ENCODE peak calls at places on chromosomes 11 and 22, in five cellular contexts. P is A673, A is DND-41, F is esophagus muscularis mucosa, W is OCI-LY7. T is an unnamed sample.

GRCh38 chr22:20008221-20008995 is 8.2 kb downstream of the ARVCF start:
- DNase-seq in A (no peak), P (no peak), F (no peak), W (no peak), T (peak; percentile 23)

GRCh38 chr11:88367310-88367709 is 29.8 kb upstream of the CTSC start:
- DNase-seq in A (peak; percentile 73), W (no peak), F (no peak), P (no peak), T (no peak)

GRCh38 chr11:45022294-45023064 is 71.8 kb upstream of the TP53I11 start:
- DNase-seq in W (no peak), F (no peak), A (no peak), P (no peak), T (no peak)

GRCh38 chr11:130522284-130522961 is 74.0 kb downstream of the ADAMTS15 start:
- DNase-seq in A (no peak), F (peak; percentile 96), W (no peak), P (peak; percentile 52), T (peak; percentile 91)

GRCh38 chr22:46064236-46064965 is 85.9 kb upstream of the PPARA start:
- DNase-seq in W (no peak), F (no peak), A (no peak), P (no peak), T (peak; percentile 61)

GRCh38 chr11:70233962-70234361 is 30.9 kb downstream of the FADD start:
- DNase-seq in P (no peak), A (no peak), F (no peak), W (no peak), T (no peak)

GRCh38 chr11:64540426-64540825 is 50.6 kb upstream of the SLC22A12 start:
- DNase-seq in A (no peak), W (no peak), F (no peak), P (no peak), T (no peak)

GRCh38 chr22:45807156-45807915 is 135.7 kb downstream of the ATXN10 start:
- DNase-seq in F (no peak), W (no peak), A (no peak), P (no peak), T (no peak)

GRCh38 chr11:112279901-112280267 is 19.2 kb upstream of the PLET1 start:
- DNase-seq in W (peak; percentile 74), F (no peak), P (peak; percentile 84), A (peak; percentile 80), T (peak; percentile 84)

GRCh38 chr11:35541621-35542375 is 16.4 kb upstream of the PAMR1 start:
- DNase-seq in A (no peak), W (no peak), F (no peak), P (no peak), T (no peak)

GRCh38 chr11:92837595-92837994 is 131.9 kb upstream of the MTNR1B start:
- DNase-seq in F (no peak), A (no peak), W (no peak), P (no peak), T (no peak)

GRCh38 chr11:67024410-67024809 is 1.5 kb downstream of the SYT12 start:
- DNase-seq in A (peak; percentile 88), F (no peak), P (no peak), W (peak; percentile 59), T (no peak)

GRCh38 chr11:2681408-2682145 is 18.2 kb downstream of the KCNQ1OT1 start:
- DNase-seq in W (no peak), P (no peak), F (no peak), A (no peak), T (no peak)

GRCh38 chr11:35227551-35228341 is 88.8 kb downstream of the CD44 start:
- DNase-seq in W (no peak), F (no peak), P (peak; percentile 47), A (no peak), T (no peak)

GRCh38 chr22:23091760-23092159 is 21.4 kb downstream of the GNAZ start:
- DNase-seq in P (no peak), A (no peak), W (no peak), F (no peak), T (no peak)

GRCh38 chr11:60852639-60853468 is 2.9 kb downstream of the PTGDR2 start:
- DNase-seq in F (no peak), A (no peak), W (no peak), P (no peak), T (no peak)

GRCh38 chr22:50326225-50326958 is 420 bp downstream of the DENND6B start:
- DNase-seq in W (no peak), F (no peak), P (no peak), A (no peak), T (no peak)

GRCh38 chr11:3170756-3171670 is 5.9 kb upstream of the OSBPL5 start:
- DNase-seq in P (no peak), W (no peak), F (no peak), A (peak; percentile 91), T (no peak)

GRCh38 chr11:112343368-112344039 is 82.8 kb upstream of the PLET1 start:
- DNase-seq in F (no peak), A (no peak), W (no peak), P (no peak), T (no peak)

GRCh38 chr22:37331034-37331428 is 48.7 kb downstream of the CYTH4 start:
- DNase-seq in A (no peak), F (no peak), W (no peak), P (peak; percentile 14), T (peak; percentile 71)

GRCh38 chr11:70669281-70669680 is 271.0 kb downstream of the CTTN start:
- DNase-seq in A (no peak), F (no peak), P (no peak), W (no peak), T (no peak)

GRCh38 chr11:71498091-71498490 is 29.0 kb upstream of the KRTAP5-7 start:
- DNase-seq in A (no peak), F (no peak), P (no peak), W (no peak), T (no peak)

GRCh38 chr11:112162761-112163669 is 879 bp downstream of the IL18 start:
- DNase-seq in A (no peak), F (no peak), W (no peak), P (no peak), T (no peak)

GRCh38 chr22:49093192-49093880 is 734.3 kb downstream of the BRD1 start:
- DNase-seq in P (no peak), A (no peak), W (no peak), F (no peak), T (no peak)

GRCh38 chr11:61775606-61776554 is 16.5 kb downstream of the TMEM258 start:
- DNase-seq in F (no peak), P (no peak), W (no peak), A (no peak), T (no peak)

GRCh38 chr11:26073646-26074045 is 258.3 kb upstream of the ANO3 start:
- DNase-seq in P (no peak), W (no peak), F (no peak), A (no peak), T (no peak)

GRCh38 chr11:40125054-40125453 is 1334.4 kb downstream of the LRRC4C start:
- DNase-seq in A (no peak), F (no peak), W (no peak), P (peak; percentile 94), T (no peak)

GRCh38 chr11:120712862-120713770 is 201.6 kb downstream of the GRIK4 start:
- DNase-seq in W (no peak), P (no peak), F (no peak), A (no peak), T (no peak)

GRCh38 chr11:83292709-83293435 is 6.7 kb upstream of the CCDC90B start:
- DNase-seq in W (peak; percentile 75), P (peak; percentile 95), A (peak; percentile 28), F (no peak), T (peak; percentile 52)

GRCh38 chr11:19209617-19210016 is 7.8 kb upstream of the CSRP3 start:
- DNase-seq in A (no peak), W (no peak), P (no peak), F (no peak), T (no peak)

GRCh38 chr11:18727499-18728236 is 1.7 kb upstream of the IGSF22 start:
- DNase-seq in F (no peak), P (peak; percentile 52), A (peak; percentile 74), W (peak; percentile 78), T (peak; percentile 48)

GRCh38 chr11:64319421-64319761 is 1.5 kb downstream of the PRDX5 start:
- DNase-seq in A (no peak), F (no peak), W (no peak), P (no peak), T (no peak)

GRCh38 chr11:86355256-86355655 is 19.4 kb upstream of the CCDC81 start:
- DNase-seq in P (no peak), W (no peak), A (no peak), F (no peak), T (no peak)

GRCh38 chr11:30564994-30565393 is 21.2 kb downstream of the MPPED2 start:
- DNase-seq in W (no peak), P (peak; percentile 95), F (no peak), A (no peak), T (no peak)

GRCh38 chr11:72821920-72822799 is 7.9 kb downstream of the ATG16L2 start:
- DNase-seq in F (no peak), W (peak; percentile 80), P (peak; percentile 97), A (no peak), T (peak; percentile 96)

GRCh38 chr11:72824020-72824419 is 9.8 kb downstream of the ATG16L2 start:
- DNase-seq in W (no peak), P (no peak), F (no peak), A (no peak), T (no peak)

GRCh38 chr11:72824811-72825505 is 10.7 kb downstream of the ATG16L2 start:
- DNase-seq in A (no peak), W (no peak), F (no peak), P (no peak), T (no peak)

GRCh38 chr11:72821221-72821919 is 7.2 kb downstream of the ATG16L2 start:
- DNase-seq in W (no peak), A (no peak), P (no peak), F (no peak), T (no peak)

GRCh38 chr11:72823105-72823804 is 9.0 kb downstream of the ATG16L2 start:
- DNase-seq in A (no peak), W (no peak), F (no peak), P (no peak), T (no peak)
- H3K4me3 ChIP-seq in A (no peak overlapping the region), W (no peak overlapping the region), F (no peak overlapping the region), P (no peak overlapping the region), T (peak overlapping the region; percentile 68)

GRCh38 chr11:118636569-118637290 is 29.3 kb downstream of the PHLDB1 start:
- DNase-seq in W (no peak), A (no peak), F (no peak), P (no peak), T (no peak)
- H3K4me1 ChIP-seq in W (no peaks in the 10 kb centered on the region), A (no peaks in the 10 kb centered on the region), F (peaks cover 77% of the 10 kb centered on the region), P (peaks cover 13% of the 10 kb centered on the region), T (peaks cover 27% of the 10 kb centered on the region)

GRCh38 chr11:94650756-94651155 is 83.6 kb downstream of the PIWIL4 start:
- DNase-seq in F (peak; percentile 64), W (no peak), A (no peak), P (no peak), T (no peak)
- H3K4me3 ChIP-seq in F (no peak overlapping the region), W (no peak overlapping the region), A (no peak overlapping the region), P (no peak overlapping the region), T (no peak overlapping the region)

GRCh38 chr22:35329114-35329847 is 29.6 kb downstream of the TOM1 start:
- DNase-seq in A (no peak), F (no peak), P (no peak), W (no peak), T (no peak)

GRCh38 chr22:35330258-35330861 is 30.7 kb downstream of the TOM1 start:
- DNase-seq in P (peak; percentile 73), A (peak; percentile 88), F (peak; percentile 95), W (peak; percentile 54), T (peak; percentile 46)

GRCh38 chr22:35327690-35328471 is 28.2 kb downstream of the TOM1 start:
- DNase-seq in F (no peak), A (no peak), P (no peak), W (no peak), T (no peak)

GRCh38 chr22:35326854-35327562 is 27.3 kb downstream of the TOM1 start:
- DNase-seq in W (no peak), P (no peak), A (no peak), F (no peak), T (no peak)

GRCh38 chr22:35328472-35328885 is 28.8 kb downstream of the TOM1 start:
- DNase-seq in F (no peak), P (no peak), W (no peak), A (no peak), T (no peak)
- H3K4me1 ChIP-seq in F (peaks cover 12% of the 10 kb centered on the region), P (peaks cover 6% of the 10 kb centered on the region), W (peaks cover 14% of the 10 kb centered on the region), A (peaks cover 19% of the 10 kb centered on the region), T (peaks cover 4% of the 10 kb centered on the region)

T was measured in BE2C.